ENCODE peak calls at places on chromosome 13, in seven cellular contexts. T is GM12878, U is A172, S is fibroblast of lung, H is HAP-1, E is heart right ventricle, Q is C1 segment of cervical spinal cord. F is an unnamed sample.

GRCh38 chr13:54599413-54599812 is 1570.8 kb downstream of the OLFM4 start:
- DNase-seq in T (no peak), U (no peak), S (no peak), H (peak; percentile 74), E (no peak), Q (no peak), F (no peak)

GRCh38 chr13:23960566-23961156 is 63.4 kb upstream of the C1QTNF9B start:
- DNase-seq in T (no peak), U (peak; percentile 44), S (peak; percentile 63), H (peak; percentile 63), E (no peak), Q (no peak), F (peak; percentile 53)

GRCh38 chr13:59834801-59835200 is 328.9 kb downstream of the DIAPH3 start:
- DNase-seq in T (no peak), U (peak; percentile 2), S (peak; percentile 6), H (no peak), E (no peak), Q (no peak), F (peak; percentile 47)

GRCh38 chr13:45339867-45340266 is 1.1 kb downstream of the TPT1 start:
- DNase-seq in T (no peak), U (no peak), S (no peak), H (no peak), E (no peak), Q (no peak), F (no peak)

GRCh38 chr13:79837741-79838450 is 356.9 kb downstream of the NDFIP2 start:
- DNase-seq in T (no peak), U (peak; percentile 85), S (no peak), H (no peak), E (no peak), Q (no peak), F (peak; percentile 74)

GRCh38 chr13:23909606-23910005 is 12.3 kb upstream of the C1QTNF9B start:
- DNase-seq in T (no peak), U (no peak), S (no peak), H (no peak), E (no peak), Q (no peak), F (no peak)

GRCh38 chr13:26255717-26256277 is 1.9 kb downstream of the CDK8 start:
- DNase-seq in T (no peak), U (no peak), S (peak; percentile 12), H (peak; percentile 38), E (no peak), Q (no peak), F (no peak)

GRCh38 chr13:30847697-30848307 is 58.3 kb upstream of the MEDAG start:
- DNase-seq in T (peak; percentile 40), U (peak; percentile 84), S (peak; percentile 100), H (no peak), E (peak; percentile 38), Q (no peak), F (peak; percentile 87)

GRCh38 chr13:21243045-21243842 is 66.8 kb downstream of the MRPL57 start:
- DNase-seq in T (no peak), U (no peak), S (no peak), H (no peak), E (no peak), Q (no peak), F (no peak)

GRCh38 chr13:112723771-112724170 is 33.9 kb downstream of the ATP11A start:
- DNase-seq in T (no peak), U (no peak), S (no peak), H (no peak), E (no peak), Q (no peak), F (no peak)

GRCh38 chr13:105333416-105333815 is 1202.0 kb downstream of the EFNB2 start:
- DNase-seq in T (no peak), U (no peak), S (no peak), H (no peak), E (no peak), Q (no peak), F (no peak)

GRCh38 chr13:98879965-98880364 is 97.9 kb downstream of the DOCK9 start:
- DNase-seq in T (no peak), U (no peak), S (no peak), H (no peak), E (no peak), Q (no peak), F (no peak)

GRCh38 chr13:94641432-94641941 is 39.8 kb downstream of the GPR180 start:
- DNase-seq in T (no peak), U (no peak), S (peak; percentile 89), H (no peak), E (no peak), Q (no peak), F (peak; percentile 81)

GRCh38 chr13:106369858-106370257 is 165.6 kb downstream of the EFNB2 start:
- DNase-seq in T (no peak), U (no peak), S (no peak), H (no peak), E (no peak), Q (no peak), F (no peak)